ENCODE peak calls at places on chromosomes 2 and 18, in ten cellular contexts. One of them, this sample, is unnamed.

GRCh38 chr2:84938194-84938879 is 32.6 kb upstream of the KCMF1 start:
- DNase-seq in Peyer's patch: no peak
- DNase-seq in nephron progenitor cell: no peak
- DNase-seq in AG09309: no peak
- DNase-seq in fibroblast of pulmonary artery: no peak
- DNase-seq in HFFc6: no peak
- DNase-seq in astrocyte of the spinal cord: no peak
- DNase-seq in WTC11: no peak
- DNase-seq in stomach: no peak
- DNase-seq in Caco-2: no peak
- DNase-seq in this sample: no peak

GRCh38 chr2:12106440-12107080 is 360.1 kb downstream of the LPIN1 start:
- DNase-seq in Caco-2: no peak
- DNase-seq in WTC11: no peak
- DNase-seq in nephron progenitor cell: no peak
- DNase-seq in stomach: peak; percentile 28
- DNase-seq in HFFc6: peak; percentile 97
- DNase-seq in Peyer's patch: no peak
- DNase-seq in fibroblast of pulmonary artery: peak; percentile 98
- DNase-seq in astrocyte of the spinal cord: peak; percentile 98
- DNase-seq in AG09309: peak; percentile 91
- DNase-seq in this sample: peak; percentile 97

GRCh38 chr2:8303322-8303832 is 378.5 kb upstream of the ID2 start:
- DNase-seq in nephron progenitor cell: no peak
- DNase-seq in Caco-2: no peak
- DNase-seq in Peyer's patch: peak; percentile 83
- DNase-seq in fibroblast of pulmonary artery: no peak
- DNase-seq in stomach: peak; percentile 60
- DNase-seq in astrocyte of the spinal cord: peak; percentile 61
- DNase-seq in WTC11: peak; percentile 19
- DNase-seq in HFFc6: no peak
- DNase-seq in AG09309: no peak
- DNase-seq in this sample: no peak

GRCh38 chr2:68203587-68203986 is 45.9 kb downstream of the PNO1 start:
- DNase-seq in AG09309: no peak
- DNase-seq in fibroblast of pulmonary artery: no peak
- DNase-seq in WTC11: no peak
- DNase-seq in stomach: no peak
- DNase-seq in Caco-2: no peak
- DNase-seq in HFFc6: no peak
- DNase-seq in Peyer's patch: no peak
- DNase-seq in astrocyte of the spinal cord: no peak
- DNase-seq in nephron progenitor cell: no peak
- DNase-seq in this sample: no peak

GRCh38 chr18:41875094-41875780 is 79.8 kb upstream of the PIK3C3 start:
- DNase-seq in nephron progenitor cell: no peak
- DNase-seq in Peyer's patch: no peak
- DNase-seq in astrocyte of the spinal cord: peak; percentile 61
- DNase-seq in Caco-2: no peak
- DNase-seq in WTC11: no peak
- DNase-seq in AG09309: no peak
- DNase-seq in fibroblast of pulmonary artery: peak; percentile 59
- DNase-seq in HFFc6: peak; percentile 55
- DNase-seq in stomach: no peak
- DNase-seq in this sample: peak; percentile 35

GRCh38 chr2:38535745-38536506 is 66.8 kb downstream of the HNRNPLL start:
- DNase-seq in Peyer's patch: peak; percentile 76
- DNase-seq in WTC11: peak; percentile 92
- DNase-seq in AG09309: no peak
- DNase-seq in fibroblast of pulmonary artery: peak; percentile 68
- DNase-seq in Caco-2: peak; percentile 91
- DNase-seq in stomach: peak; percentile 86
- DNase-seq in HFFc6: peak; percentile 45
- DNase-seq in astrocyte of the spinal cord: peak; percentile 55
- DNase-seq in nephron progenitor cell: peak; percentile 95
- DNase-seq in this sample: peak; percentile 58

GRCh38 chr18:78363556-78363955 is 616.1 kb upstream of the SALL3 start:
- DNase-seq in AG09309: no peak
- DNase-seq in fibroblast of pulmonary artery: no peak
- DNase-seq in astrocyte of the spinal cord: no peak
- DNase-seq in Caco-2: no peak
- DNase-seq in WTC11: no peak
- DNase-seq in HFFc6: no peak
- DNase-seq in stomach: no peak
- DNase-seq in nephron progenitor cell: no peak
- DNase-seq in Peyer's patch: no peak
- DNase-seq in this sample: no peak

GRCh38 chr2:85017436-85018048 is 46.6 kb downstream of the KCMF1 start:
- DNase-seq in Peyer's patch: no peak
- DNase-seq in nephron progenitor cell: no peak
- DNase-seq in stomach: no peak
- DNase-seq in WTC11: no peak
- DNase-seq in fibroblast of pulmonary artery: peak; percentile 49
- DNase-seq in Caco-2: no peak
- DNase-seq in HFFc6: peak; percentile 33
- DNase-seq in AG09309: no peak
- DNase-seq in astrocyte of the spinal cord: peak; percentile 48
- DNase-seq in this sample: peak; percentile 62

GRCh38 chr2:119236796-119237195 is 13.2 kb downstream of the STEAP3 start:
- DNase-seq in HFFc6: no peak
- DNase-seq in Caco-2: peak; percentile 43
- DNase-seq in WTC11: no peak
- DNase-seq in fibroblast of pulmonary artery: no peak
- DNase-seq in stomach: no peak
- DNase-seq in AG09309: no peak
- DNase-seq in Peyer's patch: no peak
- DNase-seq in astrocyte of the spinal cord: no peak
- DNase-seq in nephron progenitor cell: no peak
- DNase-seq in this sample: no peak

GRCh38 chr2:119233326-119234020 is 9.8 kb downstream of the STEAP3 start:
- DNase-seq in AG09309: no peak
- DNase-seq in nephron progenitor cell: no peak
- DNase-seq in WTC11: no peak
- DNase-seq in Caco-2: no peak
- DNase-seq in fibroblast of pulmonary artery: peak; percentile 27
- DNase-seq in stomach: no peak
- DNase-seq in astrocyte of the spinal cord: peak; percentile 53
- DNase-seq in HFFc6: peak; percentile 55
- DNase-seq in Peyer's patch: no peak
- DNase-seq in this sample: peak; percentile 32

GRCh38 chr2:119231975-119232665 is 8.5 kb downstream of the STEAP3 start:
- DNase-seq in Peyer's patch: no peak
- DNase-seq in WTC11: no peak
- DNase-seq in HFFc6: peak; percentile 52
- DNase-seq in Caco-2: no peak
- DNase-seq in AG09309: no peak
- DNase-seq in nephron progenitor cell: no peak
- DNase-seq in astrocyte of the spinal cord: peak; percentile 57
- DNase-seq in stomach: no peak
- DNase-seq in fibroblast of pulmonary artery: peak; percentile 30
- DNase-seq in this sample: peak; percentile 21

GRCh38 chr2:119232666-119232993 is 9.0 kb downstream of the STEAP3 start:
- DNase-seq in Peyer's patch: no peak
- DNase-seq in stomach: no peak
- DNase-seq in astrocyte of the spinal cord: no peak
- DNase-seq in nephron progenitor cell: no peak
- DNase-seq in fibroblast of pulmonary artery: no peak
- DNase-seq in Caco-2: no peak
- DNase-seq in WTC11: no peak
- DNase-seq in HFFc6: no peak
- DNase-seq in AG09309: no peak
- DNase-seq in this sample: no peak

DNA sequence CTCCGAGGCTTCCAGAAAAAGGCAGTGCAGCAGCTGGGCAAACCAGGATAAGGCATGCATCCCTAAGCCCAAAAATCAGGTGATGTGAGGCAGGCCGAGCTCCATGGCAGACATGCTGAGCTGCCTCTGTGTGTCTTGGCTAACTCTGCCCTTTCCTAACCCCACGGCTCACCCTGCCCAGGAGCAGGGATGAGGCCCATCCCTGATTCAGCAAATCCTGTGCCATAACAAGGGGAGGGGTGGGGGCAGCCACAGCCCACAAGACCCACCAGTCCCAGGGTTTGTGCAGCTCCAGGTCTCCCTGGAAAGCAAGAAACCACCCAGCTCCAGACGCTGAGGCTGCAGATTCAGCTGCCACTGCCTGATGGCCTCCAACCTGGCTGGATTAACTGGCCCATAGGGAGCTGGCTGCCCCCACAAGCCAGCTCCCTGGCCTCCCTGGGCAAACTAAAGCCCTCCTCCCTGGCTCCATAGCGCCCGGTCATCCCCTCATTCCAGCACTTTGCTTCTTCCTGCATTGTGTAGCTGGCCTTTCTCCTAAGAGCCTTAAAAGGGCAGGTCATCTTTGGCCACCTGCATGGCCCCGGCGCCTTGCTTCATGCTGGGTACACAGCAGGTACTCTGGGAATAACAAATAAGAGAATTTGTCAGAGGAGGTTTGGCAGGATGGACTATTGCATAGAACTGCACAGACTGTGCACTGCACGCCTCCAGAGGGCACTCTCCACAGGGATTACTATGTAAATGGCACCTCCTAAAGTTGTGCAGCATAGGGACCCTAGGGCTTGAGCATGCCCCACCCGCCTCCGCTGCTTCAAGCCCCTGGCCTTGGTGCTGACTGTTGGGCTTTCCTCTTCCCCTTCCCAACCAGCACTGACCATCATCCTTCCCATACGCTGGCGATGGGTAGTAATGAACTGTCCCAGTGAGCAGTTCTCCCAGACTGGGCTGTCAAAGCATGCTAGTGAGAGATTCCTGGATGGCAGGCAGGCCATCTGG is 10.7 kb downstream of the STEAP3 start:
- DNase-seq in HFFc6: peak; percentile 4
- DNase-seq in astrocyte of the spinal cord: peak; percentile 32
- DNase-seq in Caco-2: peak; percentile 63
- DNase-seq in stomach: no peak
- DNase-seq in nephron progenitor cell: peak; percentile 79
- DNase-seq in Peyer's patch: no peak
- DNase-seq in fibroblast of pulmonary artery: peak; percentile 50
- DNase-seq in AG09309: no peak
- DNase-seq in WTC11: peak; percentile 74
- DNase-seq in this sample: peak; percentile 24
- TF ChIP-seq CTCF in HFFc6: peak; percentile 74
- TF ChIP-seq CTCF in astrocyte of the spinal cord: peak; percentile 56
- TF ChIP-seq CTCF in Caco-2: peak; percentile 49
- TF ChIP-seq CTCF in stomach: no peak
- TF ChIP-seq CTCF in nephron progenitor cell: peak; percentile 59
- TF ChIP-seq CTCF in Peyer's patch: no peak
- TF ChIP-seq CTCF in fibroblast of pulmonary artery: peak; percentile 57
- TF ChIP-seq CTCF in AG09309: peak; percentile 29
- TF ChIP-seq CTCF in WTC11: no peak
- TF ChIP-seq CTCF in this sample: peak; percentile 36

DNA sequence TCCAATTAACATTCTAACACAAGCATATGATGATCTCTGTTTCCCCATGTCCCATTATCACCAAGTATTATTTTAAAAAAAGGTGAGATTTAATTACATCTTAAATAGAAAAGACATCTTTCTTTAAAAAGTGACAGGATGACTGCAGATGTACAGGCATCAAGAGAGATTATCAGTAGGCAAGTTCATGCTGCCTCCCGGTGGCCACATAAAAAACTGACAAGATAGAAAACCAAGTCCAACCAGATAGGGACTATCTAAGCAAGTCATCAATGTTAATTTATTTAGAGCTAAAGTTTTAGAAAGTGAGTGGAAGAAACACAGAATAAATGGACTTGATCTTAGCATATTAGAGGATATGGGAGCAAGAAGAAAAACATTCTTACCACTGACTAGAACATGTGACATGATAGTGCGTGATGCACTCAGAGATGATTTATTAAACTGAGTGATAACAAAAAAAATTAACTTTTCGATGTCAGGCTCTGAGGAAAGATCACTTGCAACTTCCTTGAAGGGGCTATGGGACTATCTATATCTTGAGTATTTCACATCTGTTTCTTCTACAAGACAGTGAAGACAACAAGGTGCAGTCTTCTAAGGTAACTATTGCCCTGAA is 5.4 kb upstream of the TDRD15 start:
- DNase-seq in HFFc6: peak; percentile 4
- DNase-seq in WTC11: peak; percentile 29
- DNase-seq in Peyer's patch: no peak
- DNase-seq in nephron progenitor cell: peak; percentile 21
- DNase-seq in fibroblast of pulmonary artery: peak; percentile 19
- DNase-seq in astrocyte of the spinal cord: peak; percentile 4
- DNase-seq in stomach: no peak
- DNase-seq in Caco-2: peak; percentile 66
- DNase-seq in AG09309: no peak
- DNase-seq in this sample: peak; percentile 2
- TF ChIP-seq CTCF in HFFc6: peak; percentile 65
- TF ChIP-seq CTCF in WTC11: no peak
- TF ChIP-seq CTCF in Peyer's patch: peak; percentile 84
- TF ChIP-seq CTCF in nephron progenitor cell: peak; percentile 51
- TF ChIP-seq CTCF in fibroblast of pulmonary artery: peak; percentile 34
- TF ChIP-seq CTCF in astrocyte of the spinal cord: peak; percentile 40
- TF ChIP-seq CTCF in stomach: peak; percentile 22
- TF ChIP-seq CTCF in Caco-2: peak; percentile 72
- TF ChIP-seq CTCF in AG09309: peak; percentile 9
- TF ChIP-seq CTCF in this sample: no peak

DNA sequence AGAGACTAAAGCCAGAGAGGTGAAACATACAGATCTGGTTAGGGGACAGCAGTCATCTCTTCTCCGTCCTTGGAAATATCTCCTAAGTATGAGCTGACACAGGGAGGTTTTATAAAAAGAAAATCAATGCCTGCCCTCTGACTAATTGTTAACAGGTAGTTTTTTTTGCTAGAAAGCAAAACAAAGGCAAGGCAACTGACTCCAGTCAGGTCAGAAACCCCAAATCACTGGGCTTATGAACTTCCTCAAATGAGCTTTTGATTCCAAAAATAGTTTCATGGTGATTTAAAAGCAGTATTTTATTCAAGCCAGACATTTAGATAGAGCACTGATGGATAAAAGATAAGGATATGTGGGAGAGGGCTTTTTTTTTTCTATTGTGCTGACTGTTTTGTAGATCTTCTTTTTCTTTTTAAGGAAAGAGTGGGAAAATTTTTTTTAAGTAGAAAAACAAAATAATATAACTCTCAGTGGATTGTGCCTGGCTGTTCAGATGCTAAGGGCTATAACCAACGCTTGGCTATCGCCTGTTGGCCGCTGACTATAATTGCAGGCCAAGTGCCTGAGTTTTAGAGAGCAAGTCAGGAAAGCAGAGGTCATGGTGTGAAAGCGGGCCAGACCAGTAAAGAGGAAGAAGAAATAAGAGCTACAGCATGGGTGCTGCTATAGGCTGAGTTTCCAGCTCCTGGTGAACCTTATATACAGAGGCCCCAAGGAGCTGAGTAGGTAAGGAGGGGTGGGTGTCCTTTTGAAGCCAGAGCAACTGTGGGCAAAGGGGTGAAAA is 44.9 kb downstream of the MRPL35 start:
- DNase-seq in Caco-2: no peak
- DNase-seq in Peyer's patch: no peak
- DNase-seq in HFFc6: no peak
- DNase-seq in WTC11: no peak
- DNase-seq in nephron progenitor cell: no peak
- DNase-seq in fibroblast of pulmonary artery: no peak
- DNase-seq in AG09309: no peak
- DNase-seq in stomach: no peak
- DNase-seq in astrocyte of the spinal cord: no peak
- DNase-seq in this sample: no peak
- TF ChIP-seq CTCF in Caco-2: no peak
- TF ChIP-seq CTCF in Peyer's patch: no peak
- TF ChIP-seq CTCF in HFFc6: no peak
- TF ChIP-seq CTCF in WTC11: no peak
- TF ChIP-seq CTCF in nephron progenitor cell: no peak
- TF ChIP-seq CTCF in fibroblast of pulmonary artery: no peak
- TF ChIP-seq CTCF in AG09309: no peak
- TF ChIP-seq CTCF in stomach: no peak
- TF ChIP-seq CTCF in astrocyte of the spinal cord: no peak
- TF ChIP-seq CTCF in this sample: no peak

GRCh38 chr2:231673348-231673770 is 35.0 kb upstream of the PTMA start:
- DNase-seq in WTC11: peak; percentile 96
- DNase-seq in nephron progenitor cell: peak; percentile 72
- DNase-seq in astrocyte of the spinal cord: peak; percentile 50
- DNase-seq in AG09309: no peak
- DNase-seq in fibroblast of pulmonary artery: peak; percentile 43
- DNase-seq in stomach: peak; percentile 82
- DNase-seq in HFFc6: no peak
- DNase-seq in Caco-2: peak; percentile 32
- DNase-seq in Peyer's patch: peak; percentile 19
- DNase-seq in this sample: no peak

GRCh38 chr2:231671617-231672350 is 36.5 kb upstream of the PTMA start:
- DNase-seq in Caco-2: no peak
- DNase-seq in astrocyte of the spinal cord: no peak
- DNase-seq in HFFc6: no peak
- DNase-seq in AG09309: no peak
- DNase-seq in Peyer's patch: peak; percentile 86
- DNase-seq in fibroblast of pulmonary artery: no peak
- DNase-seq in stomach: peak; percentile 67
- DNase-seq in WTC11: no peak
- DNase-seq in nephron progenitor cell: no peak
- DNase-seq in this sample: no peak

GRCh38 chr2:231674587-231675334 is 33.6 kb upstream of the PTMA start:
- DNase-seq in stomach: peak; percentile 68
- DNase-seq in Caco-2: peak; percentile 82
- DNase-seq in AG09309: no peak
- DNase-seq in nephron progenitor cell: peak; percentile 83
- DNase-seq in Peyer's patch: peak; percentile 80
- DNase-seq in HFFc6: peak; percentile 54
- DNase-seq in fibroblast of pulmonary artery: peak; percentile 54
- DNase-seq in WTC11: peak; percentile 93
- DNase-seq in astrocyte of the spinal cord: peak; percentile 50
- DNase-seq in this sample: peak; percentile 57

GRCh38 chr2:231670892-231671616 is 37.3 kb upstream of the PTMA start:
- DNase-seq in HFFc6: no peak
- DNase-seq in astrocyte of the spinal cord: no peak
- DNase-seq in Caco-2: peak; percentile 32
- DNase-seq in nephron progenitor cell: no peak
- DNase-seq in AG09309: no peak
- DNase-seq in stomach: peak; percentile 42
- DNase-seq in Peyer's patch: peak; percentile 62
- DNase-seq in fibroblast of pulmonary artery: peak; percentile 35
- DNase-seq in WTC11: no peak
- DNase-seq in this sample: no peak

DNA sequence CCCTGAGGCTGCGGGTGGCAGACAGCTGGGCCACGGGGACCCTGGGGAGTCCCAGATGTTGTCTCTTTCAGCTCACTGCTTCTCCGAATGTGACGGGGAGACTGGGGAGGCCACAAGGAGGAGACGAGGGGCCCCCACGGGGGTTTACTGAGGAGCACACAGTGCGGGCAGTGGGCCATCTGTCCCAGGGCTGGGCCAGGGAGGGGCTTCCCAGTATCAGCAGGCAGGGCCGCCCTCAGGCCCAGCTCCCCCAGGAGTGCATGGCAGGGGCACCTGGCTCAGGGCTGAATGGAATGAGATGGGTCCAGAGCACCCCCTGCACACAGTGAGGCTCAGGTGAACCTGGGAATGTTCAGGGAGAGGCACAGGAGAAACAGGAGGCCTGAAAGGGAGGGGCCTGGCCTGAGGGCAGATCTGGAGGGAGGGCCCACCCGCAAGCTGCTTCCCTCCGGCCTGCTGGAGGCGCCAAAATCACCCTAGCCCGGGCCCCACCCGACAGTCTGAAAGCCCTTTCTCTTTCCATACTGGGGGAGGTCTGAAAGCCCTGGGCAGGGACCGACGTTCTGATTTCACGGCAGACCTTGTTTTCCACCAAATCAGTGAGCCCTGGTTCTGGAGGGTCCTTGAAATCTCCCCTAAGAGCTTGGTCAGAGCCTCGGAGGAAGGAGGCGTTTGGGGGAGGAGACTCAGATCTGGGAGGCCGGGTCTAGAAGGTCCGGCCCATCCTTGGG is 35.5 kb upstream of the PTMA start:
- DNase-seq in AG09309: no peak
- DNase-seq in astrocyte of the spinal cord: peak; percentile 44
- DNase-seq in fibroblast of pulmonary artery: peak; percentile 53
- DNase-seq in WTC11: peak; percentile 85
- DNase-seq in HFFc6: no peak
- DNase-seq in Peyer's patch: peak; percentile 89
- DNase-seq in stomach: peak; percentile 72
- DNase-seq in nephron progenitor cell: peak; percentile 46
- DNase-seq in Caco-2: peak; percentile 48
- DNase-seq in this sample: no peak
- TF ChIP-seq CTCF in AG09309: peak; percentile 18
- TF ChIP-seq CTCF in astrocyte of the spinal cord: peak; percentile 43
- TF ChIP-seq CTCF in fibroblast of pulmonary artery: peak; percentile 41
- TF ChIP-seq CTCF in WTC11: no peak
- TF ChIP-seq CTCF in HFFc6: peak; percentile 42
- TF ChIP-seq CTCF in Peyer's patch: peak; percentile 24
- TF ChIP-seq CTCF in stomach: no peak
- TF ChIP-seq CTCF in nephron progenitor cell: no peak
- TF ChIP-seq CTCF in Caco-2: no peak
- TF ChIP-seq CTCF in this sample: peak; percentile 31

This sample was measured in fibroblast of the aortic adventitia.